ENCODE peak calls at places on chromosomes 13 and 19, in nine cellular contexts. One of them, this sample, is unnamed.

GRCh38 chr13:42113478-42113877 is 65.0 kb downstream of the DGKH start:
- DNase-seq in astrocyte of the spinal cord: no peak
- DNase-seq in tibial artery: no peak
- DNase-seq in GM23248: no peak
- DNase-seq in skeletal muscle cell: no peak
- DNase-seq in effector memory CD4-positive, alpha-beta T cell: no peak
- DNase-seq in psoas muscle: no peak
- DNase-seq in thoracic aorta: no peak
- DNase-seq in transverse colon: no peak
- DNase-seq in this sample: no peak

GRCh38 chr13:50376895-50377575 is 361.8 kb downstream of the KCNRG start:
- DNase-seq in psoas muscle: no peak
- DNase-seq in tibial artery: no peak
- DNase-seq in thoracic aorta: no peak
- DNase-seq in astrocyte of the spinal cord: no peak
- DNase-seq in GM23248: no peak
- DNase-seq in skeletal muscle cell: no peak
- DNase-seq in transverse colon: no peak
- DNase-seq in effector memory CD4-positive, alpha-beta T cell: no peak
- DNase-seq in this sample: no peak

GRCh38 chr13:89695343-89696257 is 1651.9 kb upstream of the MIR17HG start:
- DNase-seq in GM23248: peak; percentile 41
- DNase-seq in psoas muscle: no peak
- DNase-seq in skeletal muscle cell: no peak
- DNase-seq in effector memory CD4-positive, alpha-beta T cell: no peak
- DNase-seq in transverse colon: peak; percentile 9
- DNase-seq in tibial artery: no peak
- DNase-seq in astrocyte of the spinal cord: peak; percentile 61
- DNase-seq in thoracic aorta: no peak
- DNase-seq in this sample: peak; percentile 61

GRCh38 chr19:2633693-2634075 is 68.8 kb downstream of the GNG7 start:
- DNase-seq in astrocyte of the spinal cord: no peak
- DNase-seq in psoas muscle: no peak
- DNase-seq in skeletal muscle cell: no peak
- DNase-seq in tibial artery: no peak
- DNase-seq in transverse colon: no peak
- DNase-seq in thoracic aorta: no peak
- DNase-seq in GM23248: no peak
- DNase-seq in effector memory CD4-positive, alpha-beta T cell: no peak
- DNase-seq in this sample: no peak

GRCh38 chr19:41563847-41564514 is 12.0 kb upstream of the CEACAM21 start:
- DNase-seq in thoracic aorta: no peak
- DNase-seq in tibial artery: no peak
- DNase-seq in skeletal muscle cell: no peak
- DNase-seq in astrocyte of the spinal cord: no peak
- DNase-seq in GM23248: no peak
- DNase-seq in effector memory CD4-positive, alpha-beta T cell: peak; percentile 28
- DNase-seq in psoas muscle: no peak
- DNase-seq in transverse colon: no peak
- DNase-seq in this sample: no peak

GRCh38 chr13:78609464-78610205 is 6.3 kb upstream of the POU4F1 start:
- DNase-seq in tibial artery: no peak
- DNase-seq in GM23248: peak; percentile 60
- DNase-seq in skeletal muscle cell: no peak
- DNase-seq in astrocyte of the spinal cord: no peak
- DNase-seq in effector memory CD4-positive, alpha-beta T cell: no peak
- DNase-seq in thoracic aorta: no peak
- DNase-seq in transverse colon: no peak
- DNase-seq in psoas muscle: no peak
- DNase-seq in this sample: no peak

GRCh38 chr13:98284677-98285076 is 107.6 kb upstream of the RNF113B start:
- DNase-seq in GM23248: no peak
- DNase-seq in skeletal muscle cell: no peak
- DNase-seq in thoracic aorta: no peak
- DNase-seq in effector memory CD4-positive, alpha-beta T cell: no peak
- DNase-seq in psoas muscle: no peak
- DNase-seq in tibial artery: no peak
- DNase-seq in transverse colon: no peak
- DNase-seq in astrocyte of the spinal cord: no peak
- DNase-seq in this sample: no peak

GRCh38 chr13:72763411-72763810 is 18.3 kb downstream of the DIS3 start:
- DNase-seq in tibial artery: no peak
- DNase-seq in skeletal muscle cell: no peak
- DNase-seq in thoracic aorta: no peak
- DNase-seq in transverse colon: no peak
- DNase-seq in GM23248: peak; percentile 8
- DNase-seq in psoas muscle: no peak
- DNase-seq in effector memory CD4-positive, alpha-beta T cell: no peak
- DNase-seq in astrocyte of the spinal cord: no peak
- DNase-seq in this sample: no peak

GRCh38 chr13:113874579-113875428 is 10.9 kb upstream of the GAS6 start:
- DNase-seq in effector memory CD4-positive, alpha-beta T cell: no peak
- DNase-seq in skeletal muscle cell: no peak
- DNase-seq in GM23248: no peak
- DNase-seq in transverse colon: no peak
- DNase-seq in psoas muscle: no peak
- DNase-seq in thoracic aorta: no peak
- DNase-seq in tibial artery: peak; percentile 62
- DNase-seq in astrocyte of the spinal cord: no peak
- DNase-seq in this sample: no peak

GRCh38 chr13:43143591-43143990 is 120.2 kb downstream of the DNAJC15 start:
- DNase-seq in GM23248: no peak
- DNase-seq in effector memory CD4-positive, alpha-beta T cell: no peak
- DNase-seq in astrocyte of the spinal cord: no peak
- DNase-seq in skeletal muscle cell: no peak
- DNase-seq in transverse colon: no peak
- DNase-seq in thoracic aorta: no peak
- DNase-seq in psoas muscle: no peak
- DNase-seq in tibial artery: no peak
- DNase-seq in this sample: no peak

GRCh38 chr19:47593860-47594259 is 15.1 kb upstream of the BICRA start:
- DNase-seq in effector memory CD4-positive, alpha-beta T cell: no peak
- DNase-seq in GM23248: no peak
- DNase-seq in transverse colon: no peak
- DNase-seq in psoas muscle: no peak
- DNase-seq in skeletal muscle cell: no peak
- DNase-seq in thoracic aorta: no peak
- DNase-seq in astrocyte of the spinal cord: no peak
- DNase-seq in tibial artery: no peak
- DNase-seq in this sample: no peak

GRCh38 chr19:47595937-47596336 is 13.0 kb upstream of the BICRA start:
- DNase-seq in transverse colon: no peak
- DNase-seq in astrocyte of the spinal cord: no peak
- DNase-seq in effector memory CD4-positive, alpha-beta T cell: no peak
- DNase-seq in tibial artery: no peak
- DNase-seq in GM23248: peak; percentile 44
- DNase-seq in skeletal muscle cell: no peak
- DNase-seq in psoas muscle: no peak
- DNase-seq in thoracic aorta: no peak
- DNase-seq in this sample: no peak

GRCh38 chr19:47601180-47601904 is 7.6 kb upstream of the BICRA start:
- DNase-seq in skeletal muscle cell: no peak
- DNase-seq in astrocyte of the spinal cord: no peak
- DNase-seq in GM23248: peak; percentile 5
- DNase-seq in transverse colon: peak; percentile 84
- DNase-seq in effector memory CD4-positive, alpha-beta T cell: no peak
- DNase-seq in tibial artery: no peak
- DNase-seq in psoas muscle: no peak
- DNase-seq in thoracic aorta: no peak
- DNase-seq in this sample: no peak

GRCh38 chr19:47600246-47601179 is 8.4 kb upstream of the BICRA start:
- DNase-seq in transverse colon: peak; percentile 100
- DNase-seq in psoas muscle: peak; percentile 100
- DNase-seq in effector memory CD4-positive, alpha-beta T cell: peak; percentile 99
- DNase-seq in skeletal muscle cell: peak; percentile 93
- DNase-seq in tibial artery: peak; percentile 100
- DNase-seq in astrocyte of the spinal cord: peak; percentile 99
- DNase-seq in thoracic aorta: peak; percentile 99
- DNase-seq in GM23248: peak; percentile 100
- DNase-seq in this sample: peak; percentile 100

GRCh38 chr19:47598407-47599349 is 10.3 kb upstream of the BICRA start:
- DNase-seq in effector memory CD4-positive, alpha-beta T cell: no peak
- DNase-seq in GM23248: peak; percentile 98
- DNase-seq in transverse colon: peak; percentile 59
- DNase-seq in astrocyte of the spinal cord: peak; percentile 97
- DNase-seq in tibial artery: peak; percentile 89
- DNase-seq in skeletal muscle cell: peak; percentile 91
- DNase-seq in psoas muscle: peak; percentile 56
- DNase-seq in thoracic aorta: peak; percentile 55
- DNase-seq in this sample: peak; percentile 49
- H3K4me3 ChIP-seq in effector memory CD4-positive, alpha-beta T cell: no peak overlapping the region
- H3K4me3 ChIP-seq in GM23248: peak overlapping the region; percentile 79
- H3K4me3 ChIP-seq in transverse colon: peak overlapping the region; percentile 31
- H3K4me3 ChIP-seq in astrocyte of the spinal cord: peak overlapping the region; percentile 40
- H3K4me3 ChIP-seq in tibial artery: peak overlapping the region; percentile 79
- H3K4me3 ChIP-seq in skeletal muscle cell: peak overlapping the region; percentile 40
- H3K4me3 ChIP-seq in psoas muscle: peak overlapping the region; percentile 76
- H3K4me3 ChIP-seq in thoracic aorta: peak overlapping the region; percentile 91
- H3K4me3 ChIP-seq in this sample: peak overlapping the region; percentile 0

GRCh38 chr19:5293607-5294089 is 47.0 kb downstream of the PTPRS start:
- DNase-seq in GM23248: peak; percentile 78
- DNase-seq in skeletal muscle cell: no peak
- DNase-seq in effector memory CD4-positive, alpha-beta T cell: no peak
- DNase-seq in astrocyte of the spinal cord: peak; percentile 44
- DNase-seq in psoas muscle: peak; percentile 48
- DNase-seq in transverse colon: no peak
- DNase-seq in tibial artery: no peak
- DNase-seq in thoracic aorta: no peak
- DNase-seq in this sample: no peak

GRCh38 chr19:5290336-5291262 is 50.0 kb downstream of the PTPRS start:
- DNase-seq in psoas muscle: no peak
- DNase-seq in skeletal muscle cell: no peak
- DNase-seq in astrocyte of the spinal cord: no peak
- DNase-seq in thoracic aorta: no peak
- DNase-seq in tibial artery: no peak
- DNase-seq in transverse colon: no peak
- DNase-seq in effector memory CD4-positive, alpha-beta T cell: no peak
- DNase-seq in GM23248: no peak
- DNase-seq in this sample: no peak

GRCh38 chr19:5292843-5293606 is 47.6 kb downstream of the PTPRS start:
- DNase-seq in transverse colon: peak; percentile 46
- DNase-seq in thoracic aorta: peak; percentile 17
- DNase-seq in effector memory CD4-positive, alpha-beta T cell: no peak
- DNase-seq in skeletal muscle cell: no peak
- DNase-seq in astrocyte of the spinal cord: peak; percentile 68
- DNase-seq in psoas muscle: peak; percentile 71
- DNase-seq in GM23248: peak; percentile 92
- DNase-seq in tibial artery: peak; percentile 84
- DNase-seq in this sample: peak; percentile 69

GRCh38 chr19:5292453-5292842 is 48.2 kb downstream of the PTPRS start:
- DNase-seq in tibial artery: peak; percentile 79
- DNase-seq in transverse colon: peak; percentile 30
- DNase-seq in astrocyte of the spinal cord: no peak
- DNase-seq in thoracic aorta: no peak
- DNase-seq in skeletal muscle cell: no peak
- DNase-seq in psoas muscle: no peak
- DNase-seq in GM23248: peak; percentile 67
- DNase-seq in effector memory CD4-positive, alpha-beta T cell: no peak
- DNase-seq in this sample: no peak

DNA sequence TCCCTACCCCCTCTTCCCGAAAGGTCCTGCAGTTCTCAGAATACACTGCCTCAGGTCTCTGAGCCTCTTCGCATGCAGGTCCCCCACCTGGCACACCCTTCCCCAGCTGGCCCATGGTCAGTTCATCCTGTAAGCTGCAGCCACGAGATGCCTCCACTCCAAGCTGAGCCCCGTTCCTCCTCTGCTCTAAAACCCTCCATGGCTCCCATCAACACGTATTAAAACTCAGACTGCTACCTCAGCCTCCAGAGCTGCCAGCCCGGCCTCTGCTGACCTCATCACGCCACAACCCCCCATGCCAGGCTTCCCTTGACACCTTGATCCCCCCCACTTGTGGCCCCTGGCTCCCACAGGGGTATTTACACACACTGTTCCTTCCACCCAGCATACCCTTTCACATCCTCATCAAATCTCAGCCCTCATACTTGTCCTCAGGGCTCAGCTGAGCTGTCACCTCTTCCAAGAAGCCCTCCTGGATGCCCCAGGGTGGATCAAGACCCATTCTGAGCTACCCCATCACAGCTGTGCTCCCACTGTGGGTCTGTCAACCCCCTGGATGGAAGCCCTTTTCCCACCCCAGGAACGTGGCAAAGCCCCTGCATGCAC is 48.9 kb downstream of the PTPRS start:
- DNase-seq in skeletal muscle cell: no peak
- DNase-seq in effector memory CD4-positive, alpha-beta T cell: no peak
- DNase-seq in astrocyte of the spinal cord: no peak
- DNase-seq in psoas muscle: no peak
- DNase-seq in tibial artery: no peak
- DNase-seq in GM23248: no peak
- DNase-seq in transverse colon: no peak
- DNase-seq in thoracic aorta: no peak
- DNase-seq in this sample: no peak
- H3K4me3 ChIP-seq in skeletal muscle cell: peak overlapping the region; percentile 74
- H3K4me3 ChIP-seq in effector memory CD4-positive, alpha-beta T cell: no peak overlapping the region
- H3K4me3 ChIP-seq in astrocyte of the spinal cord: no peak overlapping the region
- H3K4me3 ChIP-seq in psoas muscle: peak overlapping the region; percentile 85
- H3K4me3 ChIP-seq in tibial artery: peak overlapping the region; percentile 89
- H3K4me3 ChIP-seq in GM23248: peak overlapping the region; percentile 81
- H3K4me3 ChIP-seq in transverse colon: peak overlapping the region; percentile 74
- H3K4me3 ChIP-seq in thoracic aorta: peak overlapping the region; percentile 77
- H3K4me3 ChIP-seq in this sample: no peak overlapping the region

DNA sequence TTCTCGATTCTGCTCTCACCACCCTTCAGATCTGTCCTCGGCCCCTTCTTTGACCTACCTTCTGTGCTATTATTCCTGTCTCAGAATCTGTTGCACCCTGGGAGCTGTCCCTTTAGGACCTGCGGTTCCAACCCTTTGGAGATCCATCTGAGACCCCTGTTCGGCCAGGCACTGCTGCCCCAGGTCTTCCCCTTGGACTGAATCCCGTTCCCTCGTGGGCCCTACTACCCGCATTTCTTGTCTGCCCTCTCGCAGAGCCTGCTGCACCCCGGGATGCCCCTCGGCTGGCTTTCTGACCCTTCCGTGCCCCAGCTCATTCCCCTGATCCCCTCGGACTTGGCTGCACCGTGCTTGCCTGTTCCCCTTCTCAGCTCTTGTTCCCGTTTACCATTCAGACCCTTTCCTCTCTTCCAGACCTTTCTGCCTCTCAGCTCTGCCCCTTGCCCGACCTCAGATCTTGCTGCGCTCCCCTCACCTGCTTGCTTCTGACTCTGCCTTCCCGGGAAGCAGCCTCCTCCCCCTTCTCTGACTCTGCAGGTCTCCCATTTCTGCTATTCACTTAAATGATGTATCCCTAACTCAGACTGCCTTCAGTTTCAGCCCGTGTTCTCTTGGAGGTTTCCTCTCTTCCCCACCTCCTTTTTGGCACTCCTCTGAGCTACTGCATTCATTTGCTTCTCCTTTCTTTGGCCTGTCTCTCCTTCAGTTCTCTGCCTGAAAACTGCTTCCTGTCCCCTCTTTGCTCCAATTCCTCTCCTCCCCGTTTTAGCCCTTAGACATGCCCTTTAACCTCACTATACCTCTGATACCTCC is 1.1 kb downstream of the ARHGAP35 start:
- DNase-seq in astrocyte of the spinal cord: peak; percentile 23
- DNase-seq in GM23248: peak; percentile 64
- DNase-seq in skeletal muscle cell: no peak
- DNase-seq in thoracic aorta: no peak
- DNase-seq in effector memory CD4-positive, alpha-beta T cell: no peak
- DNase-seq in tibial artery: no peak
- DNase-seq in psoas muscle: no peak
- DNase-seq in transverse colon: peak; percentile 28
- DNase-seq in this sample: no peak
- H3K4me3 ChIP-seq in astrocyte of the spinal cord: peak overlapping the region; percentile 74
- H3K4me3 ChIP-seq in GM23248: peak overlapping the region; percentile 80
- H3K4me3 ChIP-seq in skeletal muscle cell: peak overlapping the region; percentile 83
- H3K4me3 ChIP-seq in thoracic aorta: peak overlapping the region; percentile 97
- H3K4me3 ChIP-seq in effector memory CD4-positive, alpha-beta T cell: peak overlapping the region; percentile 64
- H3K4me3 ChIP-seq in tibial artery: peak overlapping the region; percentile 93
- H3K4me3 ChIP-seq in psoas muscle: peak overlapping the region; percentile 96
- H3K4me3 ChIP-seq in transverse colon: peak overlapping the region; percentile 69
- H3K4me3 ChIP-seq in this sample: peak overlapping the region; percentile 94

GRCh38 chr19:53994811-53995210 is 3.4 kb downstream of the CACNG6 start:
- DNase-seq in skeletal muscle cell: no peak
- DNase-seq in transverse colon: no peak
- DNase-seq in psoas muscle: no peak
- DNase-seq in GM23248: peak; percentile 54
- DNase-seq in tibial artery: no peak
- DNase-seq in thoracic aorta: no peak
- DNase-seq in effector memory CD4-positive, alpha-beta T cell: no peak
- DNase-seq in astrocyte of the spinal cord: no peak
- DNase-seq in this sample: no peak
- H3K4me3 ChIP-seq in skeletal muscle cell: no peak overlapping the region
- H3K4me3 ChIP-seq in transverse colon: no peak overlapping the region
- H3K4me3 ChIP-seq in psoas muscle: peak overlapping the region; percentile 84
- H3K4me3 ChIP-seq in GM23248: no peak overlapping the region
- H3K4me3 ChIP-seq in tibial artery: no peak overlapping the region
- H3K4me3 ChIP-seq in thoracic aorta: no peak overlapping the region
- H3K4me3 ChIP-seq in effector memory CD4-positive, alpha-beta T cell: no peak overlapping the region
- H3K4me3 ChIP-seq in astrocyte of the spinal cord: no peak overlapping the region
- H3K4me3 ChIP-seq in this sample: no peak overlapping the region

This sample was measured in testis.